ENCODE peak calls at places on chromosomes 1 and 21, in five cellular contexts. K, B, V, Y and Z are unnamed samples.
A peak's percentile ranks its signal among the peaks of the same experiment; 100 is the strongest.

GRCh38 chr1:157112186-157112867 is 12.7 kb upstream of the ETV3L start:
- DNase-seq in K (no peak), B (no peak), V (no peak), Y (no peak), Z (no peak)

GRCh38 chr1:229223498-229223897 is 47.4 kb upstream of the RAB4A start:
- DNase-seq in K (no peak), B (no peak), V (no peak), Y (no peak), Z (no peak)

GRCh38 chr21:43294194-43294902 is 125.5 kb downstream of the CRYAA start:
- DNase-seq in K (no peak), B (no peak), V (no peak), Y (no peak), Z (no peak)

GRCh38 chr1:246875041-246876026 is 56.4 kb downstream of the AHCTF1 start:
- DNase-seq in K (no peak), B (no peak), V (no peak), Y (no peak), Z (peak; percentile 87)

GRCh38 chr1:37410815-37411214 is 63.6 kb upstream of the ZC3H12A start:
- DNase-seq in K (no peak), B (peak; percentile 53), V (peak; percentile 72), Y (no peak), Z (no peak)

GRCh38 chr21:34020934-34021553 is 52.3 kb upstream of the MRPS6 start:
- DNase-seq in K (no peak), B (no peak), V (no peak), Y (no peak), Z (no peak)

GRCh38 chr1:16211824-16212223 is 628 bp downstream of the ARHGEF19 start:
- DNase-seq in K (no peak), B (no peak), V (no peak), Y (no peak), Z (no peak)

GRCh38 chr1:96703186-96703585 is 18.4 kb upstream of the PTBP2 start:
- DNase-seq in K (no peak), B (no peak), V (no peak), Y (no peak), Z (no peak)

GRCh38 chr1:25442178-25442577 is 11.5 kb downstream of the MACO1 start:
- DNase-seq in K (no peak), B (no peak), V (no peak), Y (no peak), Z (peak; percentile 38)

GRCh38 chr1:75725861-75726361 is 1.4 kb downstream of the ACADM start:
- DNase-seq in K (no peak), B (no peak), V (no peak), Y (no peak), Z (no peak)

GRCh38 chr1:109490029-109490933 is 3.6 kb upstream of the CYB561D1 start:
- DNase-seq in K (peak; percentile 83), B (peak; percentile 73), V (peak; percentile 83), Y (peak; percentile 75), Z (peak; percentile 64)

GRCh38 chr1:26721669-26722355 is 26.0 kb downstream of the ARID1A start:
- DNase-seq in K (no peak), B (no peak), V (no peak), Y (no peak), Z (no peak)

GRCh38 chr1:207666342-207666741 is 21.4 kb downstream of the CR1L start:
- DNase-seq in K (no peak), B (no peak), V (no peak), Y (no peak), Z (no peak)
- TF ChIP-seq CTCF in K (no peak), B (no peak), V (no peak), Y (no peak), Z (no peak)

DNA sequence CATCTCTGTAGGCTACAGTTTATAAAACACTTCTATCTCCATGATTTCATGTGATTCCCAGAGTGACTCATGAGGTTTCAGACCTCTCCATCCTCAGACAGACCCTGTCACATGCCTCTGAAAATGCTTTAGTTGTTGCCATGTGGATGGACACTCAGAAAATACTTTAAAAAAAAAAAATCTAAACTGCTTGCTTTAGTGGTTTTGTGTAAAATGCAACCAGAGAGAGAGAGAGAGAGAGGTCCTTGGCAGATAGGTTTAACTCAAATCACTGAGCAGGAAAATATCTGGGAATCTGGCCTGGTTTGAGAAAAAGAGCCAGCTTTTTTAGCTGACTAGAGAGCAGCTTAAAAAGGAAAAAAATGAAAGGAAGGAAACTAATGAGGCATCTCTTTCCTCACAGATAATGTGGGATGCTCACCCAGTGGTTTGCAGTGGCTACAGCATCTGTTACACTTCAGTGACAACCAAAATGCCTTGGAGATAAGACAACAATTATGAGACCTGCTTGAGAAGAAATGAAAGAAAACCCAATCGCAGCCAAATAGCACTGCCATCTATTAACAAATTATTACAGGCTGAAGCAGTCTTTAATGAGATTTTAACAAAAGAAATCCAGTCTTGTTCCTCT is 54.6 kb upstream of the SYT14 start:
- DNase-seq in K (no peak), B (no peak), V (no peak), Y (no peak), Z (peak; percentile 80)
- TF ChIP-seq CTCF in K (no peak), B (no peak), V (no peak), Y (no peak), Z (peak; percentile 58)

GRCh38 chr21:41767606-41768370 is 936 bp upstream of the RIPK4 start:
- DNase-seq in K (no peak), B (no peak), V (peak; percentile 51), Y (no peak), Z (peak; percentile 14)

GRCh38 chr21:41769521-41769920 is 2.7 kb upstream of the RIPK4 start:
- DNase-seq in K (no peak), B (no peak), V (no peak), Y (no peak), Z (no peak)

GRCh38 chr21:41769106-41769505 is 2.3 kb upstream of the RIPK4 start:
- DNase-seq in K (no peak), B (no peak), V (no peak), Y (no peak), Z (no peak)

GRCh38 chr21:41769933-41770332 is 3.1 kb upstream of the RIPK4 start:
- DNase-seq in K (no peak), B (no peak), V (no peak), Y (no peak), Z (no peak)

DNA sequence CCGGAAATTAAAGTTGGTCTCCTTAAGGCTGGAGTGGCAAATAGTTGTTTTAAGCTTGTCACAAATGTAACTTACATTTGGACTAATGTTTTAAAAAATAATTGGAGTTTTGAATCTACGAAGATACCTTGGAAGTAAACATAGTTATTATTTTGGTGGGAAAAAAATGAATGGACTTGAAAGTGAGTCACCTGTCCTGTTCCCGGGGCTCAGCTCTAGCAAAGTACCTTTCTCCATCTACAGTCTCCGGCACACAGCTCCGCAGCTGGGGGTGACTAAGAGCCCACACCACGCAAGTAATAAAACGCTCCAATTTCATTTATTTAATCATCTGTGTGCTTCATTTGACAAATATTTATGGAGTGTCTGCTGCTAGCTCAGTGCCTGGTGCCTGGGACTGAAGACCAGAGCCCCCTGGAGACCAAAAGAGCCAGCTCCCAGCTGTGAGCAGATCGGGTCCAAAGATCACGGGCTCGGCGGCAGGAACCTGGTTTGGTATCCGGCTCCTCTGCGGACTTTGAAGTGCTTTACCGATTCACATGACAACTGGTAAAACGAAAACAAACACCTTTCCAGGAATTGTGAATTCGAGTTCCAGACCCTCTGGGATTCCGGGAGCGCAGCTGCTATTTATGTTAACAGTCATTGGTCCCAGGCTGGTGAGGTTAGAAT is 1.7 kb upstream of the RIPK4 start:
- DNase-seq in K (no peak), B (no peak), V (peak; percentile 72), Y (peak; percentile 38), Z (peak; percentile 81)
- TF ChIP-seq CTCF in K (no peak), B (peak; percentile 54), V (no peak), Y (no peak), Z (peak; percentile 70)

DNA sequence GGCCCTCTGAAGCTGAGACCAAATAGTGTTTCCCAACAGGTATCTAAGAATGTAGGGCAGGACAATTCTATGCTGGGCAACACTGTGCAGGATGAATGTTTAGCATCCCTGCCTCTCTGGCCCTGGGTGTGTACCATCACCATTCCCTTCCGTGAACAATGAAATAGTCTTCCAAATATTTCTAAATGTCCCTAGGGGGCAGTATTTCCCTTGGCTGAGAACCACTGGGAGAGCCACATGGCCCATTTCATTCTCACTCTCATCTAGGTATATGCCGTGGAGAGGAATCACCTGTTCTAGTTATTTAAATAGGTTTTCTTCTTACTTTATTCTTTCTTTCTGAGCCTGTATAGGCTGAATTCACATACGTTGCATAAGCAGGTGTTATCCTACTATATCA is 395.0 kb downstream of the PRDM2 start:
- DNase-seq in K (no peak), B (no peak), V (no peak), Y (no peak), Z (no peak)
- TF ChIP-seq CTCF in K (no peak), B (peak; percentile 60), V (peak; percentile 64), Y (peak; percentile 22), Z (peak; percentile 21)

DNA sequence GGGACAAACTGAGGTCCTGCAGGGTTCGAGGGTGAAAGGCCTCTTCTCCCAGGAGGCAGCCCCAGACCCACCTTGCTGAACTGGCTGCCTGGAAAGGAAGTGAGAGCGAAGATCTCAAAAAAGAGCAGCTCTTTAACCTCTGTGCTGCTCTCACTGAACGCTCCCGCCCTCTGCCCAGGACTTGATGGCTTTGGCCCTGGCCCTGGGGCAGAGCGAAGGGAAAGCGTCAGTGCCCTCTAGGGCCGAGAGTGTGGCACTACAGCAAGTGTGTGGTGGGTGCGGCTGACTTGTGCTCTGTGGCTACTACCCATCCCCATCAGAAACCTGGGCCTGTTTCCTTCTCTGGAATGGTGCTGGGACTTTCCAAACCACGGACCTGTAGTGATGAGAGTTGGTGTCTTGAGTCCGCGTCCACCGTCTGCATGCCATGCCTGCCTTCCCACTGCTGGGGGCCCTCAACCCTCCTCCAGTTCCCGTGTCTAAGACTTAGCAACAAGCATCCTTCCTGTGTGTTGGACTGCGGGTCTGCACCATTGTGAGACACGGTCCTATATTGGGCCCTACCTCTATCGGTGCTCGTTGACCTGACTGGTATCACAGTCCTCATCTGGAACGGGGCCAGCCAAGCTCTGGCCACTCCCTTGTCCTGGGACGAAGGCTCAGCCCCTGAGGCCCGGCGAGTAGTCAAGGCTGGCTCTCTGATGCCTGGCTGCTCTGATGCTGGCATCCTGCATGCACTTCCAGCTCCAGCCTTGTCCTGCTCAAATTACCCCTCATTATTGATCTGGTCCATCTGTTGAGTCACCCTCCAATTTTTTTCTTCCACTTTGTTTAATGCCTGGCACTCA is 180.3 kb downstream of the DISC1 start:
- DNase-seq in K (no peak), B (peak; percentile 40), V (peak; percentile 60), Y (peak; percentile 25), Z (peak; percentile 15)
- TF ChIP-seq CTCF in K (peak; percentile 42), B (peak; percentile 69), V (peak; percentile 55), Y (peak; percentile 49), Z (peak; percentile 70)

DNA sequence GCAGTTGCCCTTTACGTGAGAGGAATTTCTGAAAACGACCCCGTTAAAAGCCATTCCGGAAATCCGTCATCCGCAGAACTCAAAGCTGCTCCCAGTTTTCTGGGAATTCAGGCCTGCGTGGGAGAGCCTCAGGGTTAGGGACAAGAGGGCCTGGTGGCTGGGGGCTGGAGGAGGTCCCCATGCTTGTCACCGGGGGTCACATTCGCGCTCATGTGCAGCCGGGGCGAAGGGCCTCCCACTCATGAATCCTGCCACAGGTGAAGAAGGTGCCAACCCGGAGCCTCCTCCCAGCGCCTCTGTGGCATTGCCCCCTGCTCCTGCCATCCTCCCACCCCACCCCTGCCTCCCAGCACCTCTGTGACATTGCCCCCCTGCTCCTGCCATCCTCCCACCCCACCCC is 98.3 kb downstream of the PRDM16 start:
- DNase-seq in K (no peak), B (no peak), V (no peak), Y (no peak), Z (no peak)
- TF ChIP-seq CTCF in K (no peak), B (no peak), V (no peak), Y (no peak), Z (no peak)